ENCODE peak calls at places on chromosomes 1 and 21, in six cellular contexts. N is astrocyte, R is left lung, E is DND-41, C is astrocyte of the spinal cord, K is GM06990. F is an unnamed sample.

GRCh38 chr1:196558424-196558823 is 49.8 kb downstream of the KCNT2 start:
- DNase-seq in N (peak; percentile 90), R (no peak), E (no peak), C (peak; percentile 84), K (no peak), F (peak; percentile 33)

GRCh38 chr1:210236840-210237409 is 4.3 kb downstream of the SERTAD4 start:
- DNase-seq in N (peak; percentile 88), R (no peak), E (no peak), C (peak; percentile 91), K (no peak), F (no peak)

GRCh38 chr1:160862151-160863061 is at the start of gene CD244:
- DNase-seq in N (no peak), R (peak; percentile 84), E (peak; percentile 64), C (no peak), K (peak; percentile 28), F (peak; percentile 88)

GRCh38 chr1:909861-910310 is 13.8 kb upstream of the SAMD11 start:
- DNase-seq in N (no peak), R (peak; percentile 69), E (no peak), C (no peak), K (peak; percentile 0), F (no peak)

GRCh38 chr1:7460807-7461206 is 310.3 kb upstream of the VAMP3 start:
- DNase-seq in N (no peak), R (peak; percentile 46), E (no peak), C (no peak), K (no peak), F (no peak)

GRCh38 chr1:156858959-156859522 is at the start of gene INSRR:
- DNase-seq in N (no peak), R (no peak), E (no peak), C (peak; percentile 11), K (no peak), F (no peak)

GRCh38 chr1:221274373-221274772 is 395.1 kb downstream of the HLX start:
- DNase-seq in N (no peak), R (peak; percentile 32), E (no peak), C (no peak), K (no peak), F (no peak)

GRCh38 chr1:16348414-16349182 is 3.7 kb downstream of the FBXO42 start:
- DNase-seq in N (peak; percentile 66), R (peak; percentile 8), E (no peak), C (peak; percentile 68), K (no peak), F (no peak)

GRCh38 chr1:231039161-231040018 is 664 bp downstream of the FAM89A start:
- DNase-seq in N (peak; percentile 20), R (peak; percentile 86), E (peak; percentile 27), C (peak; percentile 30), K (peak; percentile 25), F (peak; percentile 8)

GRCh38 chr1:119219711-119220110 is 79.3 kb upstream of the WARS2 start:
- DNase-seq in N (no peak), R (no peak), E (no peak), C (no peak), K (no peak), F (no peak)

GRCh38 chr1:23581219-23581618 is 21.9 kb upstream of the ID3 start:
- DNase-seq in N (no peak), R (no peak), E (no peak), C (peak; percentile 78), K (no peak), F (no peak)

GRCh38 chr1:27005166-27005530 is 7.5 kb downstream of the TENT5B start:
- DNase-seq in N (no peak), R (no peak), E (no peak), C (no peak), K (no peak), F (no peak)

GRCh38 chr1:30189818-30190480 is 533.4 kb downstream of the MATN1 start:
- DNase-seq in N (no peak), R (no peak), E (no peak), C (no peak), K (no peak), F (no peak)

GRCh38 chr1:1943834-1944570 is 24.9 kb upstream of the TMEM52 start:
- DNase-seq in N (peak; percentile 15), R (peak; percentile 89), E (peak; percentile 62), C (no peak), K (no peak), F (peak; percentile 27)

GRCh38 chr1:34603594-34603993 is 151.3 kb upstream of the GJB5 start:
- DNase-seq in N (no peak), R (no peak), E (no peak), C (no peak), K (no peak), F (no peak)

GRCh38 chr1:208254862-208255261 is 10.7 kb upstream of the PLXNA2 start:
- DNase-seq in N (peak; percentile 89), R (no peak), E (no peak), C (peak; percentile 58), K (no peak), F (no peak)

GRCh38 chr1:92277105-92277504 is 21.7 kb downstream of the GLMN start:
- DNase-seq in N (peak; percentile 57), R (no peak), E (no peak), C (peak; percentile 52), K (no peak), F (no peak)

GRCh38 chr21:29433366-29434059 is 134.8 kb downstream of the BACH1 start:
- DNase-seq in N (no peak), R (no peak), E (no peak), C (peak; percentile 23), K (no peak), F (no peak)

GRCh38 chr1:230186874-230187273 is 119.8 kb downstream of the GALNT2 start:
- DNase-seq in N (no peak), R (no peak), E (peak; percentile 71), C (no peak), K (no peak), F (no peak)

DNA sequence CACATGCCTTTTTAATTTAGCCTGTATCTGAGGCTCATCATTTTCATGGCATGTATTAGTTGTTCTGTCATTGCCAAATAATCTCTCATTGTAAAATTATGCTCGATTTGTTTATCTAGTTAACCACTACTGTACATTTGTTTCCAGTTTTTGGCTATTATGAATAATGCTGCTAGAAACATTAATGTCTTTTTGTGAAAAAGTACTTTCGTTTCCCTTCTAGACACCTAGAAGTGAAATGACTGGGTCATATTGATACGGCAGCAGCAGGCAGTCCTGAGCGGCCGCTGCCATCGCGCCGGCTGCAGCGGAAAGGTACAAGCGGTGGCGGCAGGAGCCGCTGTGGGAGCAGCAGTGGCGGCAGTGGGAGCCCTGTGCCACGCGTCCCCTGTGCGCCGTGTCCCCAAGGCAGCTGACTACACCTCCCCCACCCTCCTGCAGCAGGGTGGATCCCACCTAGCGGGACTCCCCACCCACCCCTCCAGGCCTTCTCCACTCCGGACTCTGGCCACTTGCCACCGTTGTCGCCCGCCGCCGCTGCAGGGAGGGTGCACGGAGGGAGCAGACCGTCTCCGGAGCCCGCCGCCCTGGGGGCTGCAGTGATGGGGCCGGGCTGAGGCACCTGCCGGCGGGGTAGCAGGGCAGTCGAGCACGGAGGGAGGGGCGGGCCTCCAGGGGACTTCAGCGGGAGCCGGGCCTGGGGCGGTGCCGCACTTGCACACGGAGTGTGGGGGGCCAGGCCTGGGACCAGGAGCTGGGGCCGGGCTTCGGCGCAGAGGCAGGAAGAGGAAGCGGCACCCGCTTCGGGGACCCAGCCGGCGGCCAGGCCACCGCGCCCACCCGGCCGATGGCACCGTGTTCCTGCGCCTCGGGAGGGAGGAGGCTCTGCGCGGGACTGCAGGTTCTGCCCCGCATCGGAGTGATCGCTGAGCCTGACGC is 66.8 kb upstream of the RGS7 start:
- DNase-seq in N (peak; percentile 27), R (peak; percentile 81), E (no peak), C (peak; percentile 33), K (peak; percentile 32), F (peak; percentile 37)
- TF ChIP-seq CTCF in N (no peak), R (no peak), E (no peak), C (no peak), K (peak; percentile 16), F (no peak)

GRCh38 chr1:96366516-96366915 is 355.1 kb upstream of the PTBP2 start:
- DNase-seq in N (no peak), R (no peak), E (no peak), C (no peak), K (no peak), F (no peak)

GRCh38 chr1:96372881-96373280 is 348.7 kb upstream of the PTBP2 start:
- DNase-seq in N (no peak), R (no peak), E (no peak), C (no peak), K (no peak), F (no peak)

GRCh38 chr1:96367791-96368190 is 353.8 kb upstream of the PTBP2 start:
- DNase-seq in N (no peak), R (no peak), E (no peak), C (no peak), K (no peak), F (no peak)

GRCh38 chr1:96374076-96374762 is 347.4 kb upstream of the PTBP2 start:
- DNase-seq in N (peak; percentile 66), R (no peak), E (no peak), C (peak; percentile 38), K (no peak), F (no peak)

GRCh38 chr1:96370752-96371151 is 350.8 kb upstream of the PTBP2 start:
- DNase-seq in N (peak; percentile 95), R (no peak), E (no peak), C (peak; percentile 89), K (no peak), F (no peak)
- H3K4me3 ChIP-seq in N (no peak overlapping the region), R (no peak overlapping the region), E (no peak overlapping the region), C (no peak overlapping the region), K (no peak overlapping the region), F (no peak overlapping the region)

GRCh38 chr1:89451011-89451410 is 73.6 kb upstream of the LRRC8B start:
- DNase-seq in N (peak; percentile 75), R (no peak), E (no peak), C (peak; percentile 24), K (peak; percentile 28), F (peak; percentile 53)
- TF ChIP-seq CTCF in N (no peak), R (no peak), E (no peak), C (no peak), K (no peak), F (no peak)

GRCh38 chr21:35412231-35412630 is 363.1 kb upstream of the RUNX1 start:
- DNase-seq in N (no peak), R (no peak), E (no peak), C (no peak), K (no peak), F (no peak)

GRCh38 chr21:35420658-35421057 is 371.6 kb upstream of the RUNX1 start:
- DNase-seq in N (no peak), R (no peak), E (no peak), C (no peak), K (no peak), F (no peak)

GRCh38 chr21:35414511-35415139 is 365.5 kb upstream of the RUNX1 start:
- DNase-seq in N (no peak), R (no peak), E (no peak), C (peak; percentile 50), K (no peak), F (no peak)

GRCh38 chr21:35417762-35418161 is 368.7 kb upstream of the RUNX1 start:
- DNase-seq in N (no peak), R (no peak), E (no peak), C (no peak), K (no peak), F (no peak)

DNA sequence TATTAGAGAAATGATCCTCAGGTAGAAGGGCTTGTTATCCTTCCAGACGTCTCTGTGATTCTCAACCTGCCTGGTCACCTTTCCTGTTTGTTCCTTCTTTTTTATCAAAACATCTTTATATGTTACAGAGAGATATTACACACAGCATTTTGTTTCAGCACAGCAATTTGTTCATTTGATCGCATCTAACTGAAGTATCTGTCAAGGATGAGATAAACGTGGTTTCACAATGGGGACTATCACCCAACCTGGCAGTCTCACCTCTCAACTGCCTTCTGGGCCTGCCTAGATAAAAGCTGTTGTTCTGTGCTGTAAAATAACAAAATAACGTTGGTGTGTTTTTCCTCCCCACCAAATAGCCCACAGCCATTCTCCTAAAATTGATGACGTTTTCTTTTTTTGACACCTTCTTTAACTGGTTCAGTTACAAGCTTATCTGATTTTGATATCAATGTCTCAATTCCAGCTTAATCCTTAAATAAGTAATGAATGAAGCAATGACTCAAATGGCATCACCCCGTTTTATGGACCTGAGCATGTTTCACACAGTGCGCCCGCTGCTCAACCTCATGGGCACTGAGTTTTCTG is 367.9 kb upstream of the RUNX1 start:
- DNase-seq in N (no peak), R (no peak), E (no peak), C (no peak), K (no peak), F (no peak)
- H3K4me3 ChIP-seq in N (no peak overlapping the region), R (no peak overlapping the region), E (no peak overlapping the region), C (no peak overlapping the region), K (no peak overlapping the region), F (no peak overlapping the region)